ENCODE peak calls at places on chromosomes 3 and 15, in five cellular contexts. C is mucosa of descending colon, S is IMR-90, V is psoas muscle, L is kidney. E is an unnamed sample.
A peak's percentile ranks its signal among the peaks of the same experiment; 100 is the strongest.

GRCh38 chr3:153349138-153349499 is 187.1 kb downstream of the RAP2B start:
- DNase-seq in C (no peak), L (no peak), V (no peak), S (no peak), E (no peak)

GRCh38 chr3:196971094-196971698 is 2.6 kb upstream of the PIGZ start:
- DNase-seq in S (no peak), L (no peak), C (no peak), V (no peak), E (no peak)

GRCh38 chr3:18086078-18086477 is 339.1 kb downstream of the SATB1 start:
- DNase-seq in V (no peak), C (no peak), S (no peak), L (no peak), E (no peak)

GRCh38 chr3:50652709-50653108 is 22.0 kb upstream of the DOCK3 start:
- DNase-seq in S (peak; percentile 8), C (no peak), V (peak; percentile 47), L (no peak), E (no peak)

GRCh38 chr3:46656778-46657556 is 36.5 kb downstream of the ALS2CL start:
- DNase-seq in C (no peak), S (no peak), L (no peak), V (no peak), E (peak; percentile 56)

GRCh38 chr3:124467980-124468902 is 262.0 kb upstream of the UMPS start:
- DNase-seq in V (no peak), S (peak; percentile 40), L (peak; percentile 76), C (no peak), E (no peak)

GRCh38 chr15:73078722-73079121 is 26.5 kb downstream of the NEO1 start:
- DNase-seq in V (no peak), C (no peak), L (no peak), S (peak; percentile 90), E (peak; percentile 41)

GRCh38 chr3:168801792-168802191 is 706.1 kb upstream of the GOLIM4 start:
- DNase-seq in S (peak; percentile 80), C (no peak), V (no peak), L (no peak), E (no peak)

GRCh38 chr3:122679467-122680291 is 960 bp upstream of the PARP14 start:
- DNase-seq in S (peak; percentile 27), C (peak; percentile 63), V (peak; percentile 25), L (peak; percentile 54), E (no peak)

GRCh38 chr3:177452487-177452886 is 255.2 kb upstream of the TBL1XR1 start:
- DNase-seq in S (peak; percentile 94), L (no peak), C (no peak), V (no peak), E (no peak)

GRCh38 chr3:110568246-110568645 is 503.4 kb upstream of the NECTIN3 start:
- DNase-seq in C (no peak), L (no peak), V (no peak), S (peak; percentile 94), E (peak; percentile 39)

GRCh38 chr15:39415634-39416033 is 165.2 kb upstream of the THBS1 start:
- DNase-seq in L (no peak), S (no peak), C (no peak), V (no peak), E (no peak)

GRCh38 chr15:45199136-45199810 is 11.5 kb upstream of the SHF start:
- DNase-seq in C (peak; percentile 81), S (no peak), L (peak; percentile 84), V (no peak), E (no peak)

GRCh38 chr3:98890960-98891910 is 10.3 kb downstream of the DCBLD2 start:
- DNase-seq in C (no peak), V (no peak), S (peak; percentile 60), L (no peak), E (no peak)

GRCh38 chr3:112013058-112013783 is 14.5 kb downstream of the TAGLN3 start:
- DNase-seq in L (peak; percentile 83), S (peak; percentile 80), C (peak; percentile 59), V (peak; percentile 51), E (peak; percentile 67)

GRCh38 chr3:192842711-192843436 is 74.8 kb downstream of the MB21D2 start:
- DNase-seq in V (no peak), S (no peak), L (no peak), C (no peak), E (no peak)

GRCh38 chr15:98647026-98647773 is 1.1 kb upstream of the IGF1R start:
- DNase-seq in L (peak; percentile 92), C (peak; percentile 82), V (peak; percentile 72), S (peak; percentile 43), E (no peak)
- TF ChIP-seq CTCF in L (peak; percentile 53), C (peak; percentile 73), V (peak; percentile 82), S (peak; percentile 61), E (peak; percentile 2)

GRCh38 chr3:141112686-141113255 is 61.6 kb downstream of the SPSB4 start:
- DNase-seq in L (no peak), V (no peak), C (no peak), S (no peak), E (no peak)

GRCh38 chr3:141114179-141114745 is 63.1 kb downstream of the SPSB4 start:
- DNase-seq in S (no peak), V (no peak), C (no peak), L (no peak), E (no peak)

GRCh38 chr3:141115752-141116541 is 64.8 kb downstream of the SPSB4 start:
- DNase-seq in S (no peak), L (no peak), C (no peak), V (no peak), E (no peak)

GRCh38 chr3:141116791-141117190 is 65.6 kb downstream of the SPSB4 start:
- DNase-seq in S (no peak), V (no peak), C (no peak), L (no peak), E (no peak)

GRCh38 chr3:141114816-141115458 is 63.8 kb downstream of the SPSB4 start:
- DNase-seq in C (no peak), L (no peak), V (no peak), S (no peak), E (no peak)
- TF ChIP-seq CTCF in C (no peak), L (peak; percentile 6), V (peak; percentile 32), S (peak; percentile 10), E (peak; percentile 34)

GRCh38 chr3:61774279-61774890 is 213.0 kb downstream of the PTPRG start:
- DNase-seq in C (no peak), S (peak; percentile 16), V (no peak), L (no peak), E (no peak)

GRCh38 chr3:61769266-61769665 is 207.9 kb downstream of the PTPRG start:
- DNase-seq in L (no peak), V (no peak), S (no peak), C (no peak), E (no peak)

GRCh38 chr3:61776390-61776789 is 215.0 kb downstream of the PTPRG start:
- DNase-seq in L (no peak), S (no peak), C (no peak), V (no peak), E (no peak)

GRCh38 chr3:61771976-61772375 is 210.6 kb downstream of the PTPRG start:
- DNase-seq in S (no peak), C (no peak), V (peak; percentile 14), L (no peak), E (no peak)

DNA sequence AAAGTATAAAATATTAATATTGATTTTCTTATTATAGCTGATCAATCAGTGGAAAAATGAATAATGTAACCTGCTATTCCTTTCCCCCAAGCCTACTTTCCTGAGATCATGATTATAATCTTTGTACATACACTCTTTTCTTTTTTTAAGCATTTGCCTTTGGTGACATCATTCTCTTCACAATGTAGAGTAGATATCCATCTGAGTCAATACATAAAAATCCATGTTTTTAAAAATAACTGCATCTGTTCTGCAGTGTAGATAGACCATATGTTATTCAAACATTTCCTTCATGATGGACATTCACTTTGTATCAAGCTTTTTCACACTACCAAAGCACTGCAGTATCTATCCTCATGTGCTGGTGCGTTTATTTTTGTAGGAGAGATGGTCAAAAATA is 211.1 kb downstream of the PTPRG start:
- DNase-seq in S (peak; percentile 77), C (no peak), V (no peak), L (no peak), E (no peak)
- TF ChIP-seq CTCF in S (no peak), C (no peak), V (no peak), L (no peak), E (no peak)

GRCh38 chr3:147395975-147396708 is 10.2 kb downstream of the ZIC4 start:
- DNase-seq in S (no peak), V (no peak), C (no peak), L (no peak), E (no peak)

GRCh38 chr3:147398841-147399534 is 7.4 kb downstream of the ZIC4 start:
- DNase-seq in S (no peak), L (no peak), V (no peak), C (no peak), E (no peak)

GRCh38 chr3:147396709-147397046 is 9.7 kb downstream of the ZIC4 start:
- DNase-seq in V (no peak), L (no peak), S (no peak), C (no peak), E (no peak)

GRCh38 chr3:147397911-147398809 is 8.2 kb downstream of the ZIC4 start:
- DNase-seq in S (no peak), C (no peak), L (peak; percentile 51), V (no peak), E (no peak)

GRCh38 chr3:147397155-147397888 is 9.0 kb downstream of the ZIC4 start:
- DNase-seq in V (no peak), L (peak; percentile 47), C (no peak), S (no peak), E (no peak)
- TF ChIP-seq CTCF in V (no peak), L (no peak), C (no peak), S (no peak), E (no peak)

GRCh38 chr15:57743424-57743823 is 36.9 kb downstream of the POLR2M start:
- DNase-seq in L (no peak), V (no peak), C (no peak), S (no peak), E (no peak)
- TF ChIP-seq CTCF in L (no peak), V (no peak), C (no peak), S (no peak), E (no peak)

DNA sequence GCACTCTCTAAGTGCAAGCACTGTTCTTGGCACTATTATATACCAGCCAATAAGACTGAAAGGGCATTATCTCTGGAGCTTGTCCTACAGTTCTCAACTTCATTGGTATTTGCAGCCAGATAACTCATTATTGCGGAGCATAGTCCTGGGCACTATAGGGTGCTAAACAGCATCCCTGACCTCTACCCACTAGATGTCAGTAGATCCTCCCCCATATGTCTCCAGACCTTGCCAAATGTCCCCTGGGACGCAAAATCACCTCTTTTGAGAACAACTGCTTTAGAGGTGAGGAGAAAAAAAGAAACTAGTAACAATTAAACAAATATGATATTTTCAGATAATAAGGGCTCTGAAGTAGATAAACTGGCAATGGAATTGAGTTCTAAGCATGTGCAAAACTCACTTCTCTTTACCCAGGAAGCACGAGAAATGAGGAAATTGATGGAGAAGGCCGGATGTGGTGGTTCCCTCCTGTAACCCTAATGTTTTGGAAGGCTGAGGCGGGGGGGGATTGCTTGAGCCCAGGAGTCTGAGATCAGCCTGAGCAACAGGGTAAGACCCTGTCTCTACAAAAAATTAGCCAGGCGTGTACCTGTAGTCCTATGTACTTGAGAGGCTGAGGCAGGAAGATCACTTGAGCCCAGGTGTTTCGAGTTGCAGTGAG is 61.4 kb downstream of the FRMD4B start:
- DNase-seq in C (no peak), S (no peak), L (no peak), V (no peak), E (no peak)
- TF ChIP-seq CTCF in C (peak; percentile 16), S (no peak), L (peak; percentile 23), V (peak; percentile 23), E (peak; percentile 13)

GRCh38 chr3:129482721-129483120 is 42.7 kb downstream of the IFT122 start:
- DNase-seq in V (no peak), S (no peak), C (no peak), L (no peak), E (no peak)
- TF ChIP-seq CTCF in V (no peak), S (peak; percentile 19), C (no peak), L (no peak), E (peak; percentile 44)

E was measured in HFF-Myc.